ENCODE peak calls at places on chromosomes 2 and 18, in seven cellular contexts. V is CD14-positive monocyte, X is naive B cell, W is NCI-H69, O is sciatic nerve, S is T-helper 2 cell, B is M059J. G is an unnamed sample.

GRCh38 chr18:8601277-8602032 is 7.8 kb upstream of the RAB12 start:
- DNase-seq in O (no peak), X (peak; percentile 59), V (no peak), W (peak; percentile 74), S (peak; percentile 11), B (no peak), G (no peak)

GRCh38 chr2:229048134-229048533 is 223.0 kb downstream of the PID1 start:
- DNase-seq in X (no peak), B (no peak), W (no peak), S (no peak), V (no peak), O (no peak), G (no peak)

GRCh38 chr2:63831176-63831575 is 10.5 kb upstream of the UGP2 start:
- DNase-seq in X (no peak), V (no peak), W (no peak), O (no peak), S (no peak), B (no peak), G (no peak)

GRCh38 chr2:98608118-98608961 is at the start of the genes COA5 and UNC50:
- DNase-seq in S (peak; percentile 96), O (peak; percentile 95), V (peak; percentile 92), X (peak; percentile 92), B (peak; percentile 82), W (peak; percentile 91), G (peak; percentile 92)

GRCh38 chr2:236892721-236893120 is 193.0 kb upstream of the COPS8 start:
- DNase-seq in X (no peak), B (no peak), V (no peak), W (peak; percentile 3), O (no peak), S (no peak), G (no peak)

GRCh38 chr2:221097568-221097915 is 474.6 kb downstream of the EPHA4 start:
- DNase-seq in O (no peak), W (peak; percentile 5), B (peak; percentile 86), V (no peak), S (no peak), X (no peak), G (peak; percentile 45)

GRCh38 chr2:121626777-121627524 is 22.3 kb downstream of the CLASP1 start:
- DNase-seq in V (no peak), B (peak; percentile 49), X (no peak), W (no peak), S (no peak), O (no peak), G (peak; percentile 43)

GRCh38 chr18:56873441-56874140 is 222.4 kb downstream of the WDR7 start:
- DNase-seq in B (no peak), O (no peak), W (peak; percentile 98), S (peak; percentile 23), X (no peak), V (no peak), G (no peak)

GRCh38 chr18:65748321-65748720 is 2.5 kb upstream of the CDH7 start:
- DNase-seq in W (peak; percentile 77), S (no peak), V (no peak), X (no peak), B (no peak), O (no peak), G (no peak)

GRCh38 chr2:15667579-15668556 is 76.2 kb downstream of the DDX1 start:
- DNase-seq in B (peak; percentile 3), X (no peak), W (no peak), S (no peak), O (no peak), V (no peak), G (peak; percentile 7)

GRCh38 chr2:138922973-138923563 is 142.9 kb upstream of the NXPH2 start:
- DNase-seq in V (no peak), B (peak; percentile 3), X (no peak), O (no peak), W (peak; percentile 57), S (no peak), G (peak; percentile 47)